ENCODE peak calls at places on chromosomes 6 and 20, in ten cellular contexts. One of them, this sample, is unnamed.

GRCh38 chr6:158867381-158868121 is 48.4 kb upstream of the EZR start:
- DNase-seq in breast epithelium: no peak
- DNase-seq in PC-3: no peak
- DNase-seq in COLO829: no peak
- DNase-seq in anterior cingulate cortex: no peak
- DNase-seq in RWPE1: no peak
- DNase-seq in ELF-1: no peak
- DNase-seq in neuronal stem cell: no peak
- DNase-seq in glomerular endothelial cell: no peak
- DNase-seq in fibroblast of lung: no peak
- DNase-seq in this sample: no peak

GRCh38 chr20:54456972-54457371 is 18.4 kb upstream of the DOK5 start:
- DNase-seq in neuronal stem cell: no peak
- DNase-seq in breast epithelium: no peak
- DNase-seq in RWPE1: no peak
- DNase-seq in glomerular endothelial cell: no peak
- DNase-seq in fibroblast of lung: no peak
- DNase-seq in ELF-1: no peak
- DNase-seq in anterior cingulate cortex: no peak
- DNase-seq in COLO829: no peak
- DNase-seq in PC-3: no peak
- DNase-seq in this sample: no peak

GRCh38 chr20:64082126-64082638 is 2.0 kb downstream of the LKAAEAR1 start:
- DNase-seq in fibroblast of lung: no peak
- DNase-seq in glomerular endothelial cell: no peak
- DNase-seq in ELF-1: no peak
- DNase-seq in neuronal stem cell: no peak
- DNase-seq in anterior cingulate cortex: no peak
- DNase-seq in PC-3: no peak
- DNase-seq in COLO829: no peak
- DNase-seq in RWPE1: no peak
- DNase-seq in breast epithelium: no peak
- DNase-seq in this sample: no peak

GRCh38 chr20:58715709-58716475 is 23.3 kb downstream of the NPEPL1 start:
- DNase-seq in COLO829: no peak
- DNase-seq in breast epithelium: peak; percentile 14
- DNase-seq in anterior cingulate cortex: no peak
- DNase-seq in fibroblast of lung: no peak
- DNase-seq in neuronal stem cell: no peak
- DNase-seq in PC-3: no peak
- DNase-seq in glomerular endothelial cell: no peak
- DNase-seq in RWPE1: no peak
- DNase-seq in ELF-1: no peak
- DNase-seq in this sample: no peak

GRCh38 chr6:142694054-142694453 is 250.9 kb downstream of the HIVEP2 start:
- DNase-seq in anterior cingulate cortex: no peak
- DNase-seq in fibroblast of lung: peak; percentile 76
- DNase-seq in neuronal stem cell: no peak
- DNase-seq in ELF-1: no peak
- DNase-seq in breast epithelium: no peak
- DNase-seq in COLO829: no peak
- DNase-seq in PC-3: no peak
- DNase-seq in glomerular endothelial cell: no peak
- DNase-seq in RWPE1: no peak
- DNase-seq in this sample: peak; percentile 5

GRCh38 chr6:24949020-24949569 is 13.3 kb upstream of the RIPOR2 start:
- DNase-seq in fibroblast of lung: no peak
- DNase-seq in breast epithelium: no peak
- DNase-seq in RWPE1: no peak
- DNase-seq in neuronal stem cell: no peak
- DNase-seq in COLO829: no peak
- DNase-seq in glomerular endothelial cell: no peak
- DNase-seq in PC-3: no peak
- DNase-seq in ELF-1: no peak
- DNase-seq in anterior cingulate cortex: no peak
- DNase-seq in this sample: no peak

GRCh38 chr6:40661726-40662125 is 74.6 kb upstream of the LRFN2 start:
- DNase-seq in breast epithelium: no peak
- DNase-seq in glomerular endothelial cell: no peak
- DNase-seq in ELF-1: no peak
- DNase-seq in PC-3: no peak
- DNase-seq in COLO829: no peak
- DNase-seq in RWPE1: no peak
- DNase-seq in neuronal stem cell: no peak
- DNase-seq in fibroblast of lung: no peak
- DNase-seq in anterior cingulate cortex: no peak
- DNase-seq in this sample: no peak

GRCh38 chr6:15527838-15528617 is 134.8 kb downstream of the DTNBP1 start:
- DNase-seq in ELF-1: no peak
- DNase-seq in COLO829: no peak
- DNase-seq in RWPE1: peak; percentile 14
- DNase-seq in breast epithelium: no peak
- DNase-seq in neuronal stem cell: no peak
- DNase-seq in PC-3: peak; percentile 17
- DNase-seq in glomerular endothelial cell: no peak
- DNase-seq in anterior cingulate cortex: no peak
- DNase-seq in fibroblast of lung: peak; percentile 33
- DNase-seq in this sample: peak; percentile 35

GRCh38 chr6:34179106-34179720 is 33.3 kb upstream of the GRM4 start:
- DNase-seq in RWPE1: no peak
- DNase-seq in COLO829: no peak
- DNase-seq in PC-3: no peak
- DNase-seq in fibroblast of lung: no peak
- DNase-seq in neuronal stem cell: no peak
- DNase-seq in ELF-1: no peak
- DNase-seq in breast epithelium: no peak
- DNase-seq in glomerular endothelial cell: no peak
- DNase-seq in anterior cingulate cortex: no peak
- DNase-seq in this sample: no peak

GRCh38 chr20:15328084-15328483 is 990.7 kb upstream of the FLRT3 start:
- DNase-seq in fibroblast of lung: no peak
- DNase-seq in breast epithelium: peak; percentile 26
- DNase-seq in PC-3: no peak
- DNase-seq in anterior cingulate cortex: no peak
- DNase-seq in neuronal stem cell: no peak
- DNase-seq in glomerular endothelial cell: no peak
- DNase-seq in COLO829: no peak
- DNase-seq in RWPE1: no peak
- DNase-seq in ELF-1: no peak
- DNase-seq in this sample: no peak

GRCh38 chr20:12670292-12670691 is 338.5 kb upstream of the SPTLC3 start:
- DNase-seq in neuronal stem cell: no peak
- DNase-seq in glomerular endothelial cell: no peak
- DNase-seq in PC-3: no peak
- DNase-seq in fibroblast of lung: no peak
- DNase-seq in breast epithelium: no peak
- DNase-seq in COLO829: no peak
- DNase-seq in RWPE1: no peak
- DNase-seq in anterior cingulate cortex: no peak
- DNase-seq in ELF-1: no peak
- DNase-seq in this sample: no peak

GRCh38 chr6:47288245-47289090 is 21.2 kb downstream of the TNFRSF21 start:
- DNase-seq in PC-3: no peak
- DNase-seq in ELF-1: no peak
- DNase-seq in RWPE1: no peak
- DNase-seq in glomerular endothelial cell: no peak
- DNase-seq in fibroblast of lung: no peak
- DNase-seq in neuronal stem cell: no peak
- DNase-seq in anterior cingulate cortex: no peak
- DNase-seq in COLO829: no peak
- DNase-seq in breast epithelium: no peak
- DNase-seq in this sample: no peak

GRCh38 chr20:24780648-24781047 is 168.4 kb upstream of the CST7 start:
- DNase-seq in PC-3: no peak
- DNase-seq in fibroblast of lung: no peak
- DNase-seq in breast epithelium: no peak
- DNase-seq in anterior cingulate cortex: no peak
- DNase-seq in neuronal stem cell: no peak
- DNase-seq in COLO829: no peak
- DNase-seq in RWPE1: no peak
- DNase-seq in ELF-1: no peak
- DNase-seq in glomerular endothelial cell: no peak
- DNase-seq in this sample: no peak

This sample was measured in RCC 7860.